ENCODE peak calls at places on chromosome 22, in eight cellular contexts. M is neural crest cell, Z is foreskin fibroblast, T is Calu3, K is astrocyte of the cerebellum, H is fibroblast of mammary gland, P is IMR-90, V is uterus. Y is an unnamed sample.
A peak's percentile ranks its signal among the peaks of the same experiment; 100 is the strongest.

GRCh38 chr22:45904236-45904635 is 72.7 kb downstream of the WNT7B start:
- DNase-seq in M (no peak), Z (no peak), T (no peak), K (no peak), H (no peak), P (no peak), V (no peak), Y (no peak)

GRCh38 chr22:38754247-38755154 is 1.3 kb downstream of the SUN2 start:
- DNase-seq in M (no peak), Z (peak; percentile 45), T (peak; percentile 74), K (peak; percentile 33), H (peak; percentile 57), P (peak; percentile 43), V (peak; percentile 88), Y (no peak)

GRCh38 chr22:34976474-34976873 is 89.5 kb upstream of the ISX start:
- DNase-seq in M (no peak), Z (no peak), T (no peak), K (no peak), H (no peak), P (no peak), V (no peak), Y (no peak)

GRCh38 chr22:19795617-19796008 is 35.0 kb downstream of the TBX1 start:
- DNase-seq in M (no peak), Z (peak; percentile 55), T (no peak), K (no peak), H (peak; percentile 68), P (peak; percentile 34), V (peak; percentile 53), Y (no peak)

GRCh38 chr22:42272431-42273004 is 2.1 kb upstream of the TCF20 start:
- DNase-seq in M (no peak), Z (no peak), T (no peak), K (no peak), H (no peak), P (no peak), V (no peak), Y (no peak)

GRCh38 chr22:20646906-20647305 is 127.0 kb upstream of the SERPIND1 start:
- DNase-seq in M (no peak), Z (no peak), T (no peak), K (no peak), H (no peak), P (no peak), V (no peak), Y (no peak)

GRCh38 chr22:36197065-36197440 is 4.6 kb downstream of the APOL4 start:
- DNase-seq in M (peak; percentile 68), Z (no peak), T (no peak), K (peak; percentile 35), H (peak; percentile 57), P (peak; percentile 70), V (peak; percentile 85), Y (peak; percentile 55)

GRCh38 chr22:18991138-18991432 is 55.0 kb upstream of the PRODH start:
- DNase-seq in M (no peak), Z (no peak), T (no peak), K (no peak), H (no peak), P (no peak), V (no peak), Y (no peak)

GRCh38 chr22:20566420-20567260 is 59.2 kb downstream of the MED15 start:
- DNase-seq in M (no peak), Z (peak; percentile 92), T (no peak), K (peak; percentile 72), H (peak; percentile 95), P (peak; percentile 82), V (peak; percentile 72), Y (peak; percentile 71)

GRCh38 chr22:32476804-32477203 is 2.2 kb downstream of the FBXO7 start:
- DNase-seq in M (no peak), Z (no peak), T (no peak), K (no peak), H (no peak), P (no peak), V (no peak), Y (no peak)

GRCh38 chr22:17733484-17733883 is 40.8 kb downstream of the BID start:
- DNase-seq in M (no peak), Z (peak; percentile 53), T (no peak), K (no peak), H (peak; percentile 52), P (peak; percentile 64), V (no peak), Y (no peak)

GRCh38 chr22:46525681-46526483 is 11.5 kb downstream of the CELSR1 start:
- DNase-seq in M (no peak), Z (no peak), T (no peak), K (no peak), H (no peak), P (no peak), V (no peak), Y (no peak)

GRCh38 chr22:46083383-46084350 is 66.7 kb upstream of the PPARA start:
- DNase-seq in M (no peak), Z (no peak), T (no peak), K (no peak), H (no peak), P (no peak), V (peak; percentile 34), Y (no peak)

GRCh38 chr22:17606472-17606871 is 22.1 kb downstream of the ATP6V1E1 start:
- DNase-seq in M (no peak), Z (peak; percentile 12), T (no peak), K (no peak), H (no peak), P (peak; percentile 65), V (no peak), Y (no peak)

GRCh38 chr22:30511903-30512302 is 6.4 kb upstream of the SEC14L4 start:
- DNase-seq in M (no peak), Z (no peak), T (no peak), K (no peak), H (no peak), P (no peak), V (no peak), Y (no peak)

GRCh38 chr22:28568099-28568498 is 111.5 kb downstream of the TTC28 start:
- DNase-seq in M (no peak), Z (no peak), T (no peak), K (no peak), H (no peak), P (peak; percentile 8), V (no peak), Y (no peak)

GRCh38 chr22:42577623-42578240 is 24.0 kb downstream of the SERHL2 start:
- DNase-seq in M (no peak), Z (no peak), T (no peak), K (no peak), H (no peak), P (no peak), V (no peak), Y (no peak)

GRCh38 chr22:44133901-44134511 is 46.7 kb upstream of the PARVG start:
- DNase-seq in M (no peak), Z (no peak), T (no peak), K (peak; percentile 100), H (no peak), P (no peak), V (no peak), Y (no peak)

GRCh38 chr22:46491936-46492335 is 45.5 kb downstream of the CELSR1 start:
- DNase-seq in M (no peak), Z (peak; percentile 12), T (no peak), K (no peak), H (no peak), P (peak; percentile 19), V (no peak), Y (no peak)

GRCh38 chr22:20008221-20008995 is 8.2 kb downstream of the ARVCF start:
- DNase-seq in M (no peak), Z (no peak), T (no peak), K (no peak), H (no peak), P (no peak), V (no peak), Y (no peak)

GRCh38 chr22:44669725-44670027 is 32.3 kb upstream of the PRR5 start:
- DNase-seq in M (no peak), Z (no peak), T (no peak), K (no peak), H (peak; percentile 28), P (peak; percentile 37), V (no peak), Y (no peak)

GRCh38 chr22:17083811-17084540 is 824 bp upstream of the IL17RA start:
- DNase-seq in M (no peak), Z (no peak), T (no peak), K (no peak), H (no peak), P (no peak), V (no peak), Y (no peak)

GRCh38 chr22:37546436-37547248 is 13.6 kb upstream of the CDC42EP1 start:
- DNase-seq in M (no peak), Z (peak; percentile 70), T (no peak), K (no peak), H (peak; percentile 87), P (peak; percentile 68), V (no peak), Y (no peak)
- TF ChIP-seq CTCF in M (no peak), Z (no peak), T (no peak), K (peak; percentile 29), H (no peak), P (no peak), V (peak; percentile 16), Y (peak; percentile 23)

GRCh38 chr22:23521442-23522113 is 58.5 kb downstream of the IGLL1 start:
- DNase-seq in M (peak; percentile 93), Z (peak; percentile 84), T (peak; percentile 94), K (peak; percentile 78), H (peak; percentile 62), P (peak; percentile 75), V (peak; percentile 86), Y (peak; percentile 61)
- TF ChIP-seq CTCF in M (peak; percentile 31), Z (no peak), T (no peak), K (no peak), H (no peak), P (peak; percentile 16), V (peak; percentile 25), Y (no peak)

DNA sequence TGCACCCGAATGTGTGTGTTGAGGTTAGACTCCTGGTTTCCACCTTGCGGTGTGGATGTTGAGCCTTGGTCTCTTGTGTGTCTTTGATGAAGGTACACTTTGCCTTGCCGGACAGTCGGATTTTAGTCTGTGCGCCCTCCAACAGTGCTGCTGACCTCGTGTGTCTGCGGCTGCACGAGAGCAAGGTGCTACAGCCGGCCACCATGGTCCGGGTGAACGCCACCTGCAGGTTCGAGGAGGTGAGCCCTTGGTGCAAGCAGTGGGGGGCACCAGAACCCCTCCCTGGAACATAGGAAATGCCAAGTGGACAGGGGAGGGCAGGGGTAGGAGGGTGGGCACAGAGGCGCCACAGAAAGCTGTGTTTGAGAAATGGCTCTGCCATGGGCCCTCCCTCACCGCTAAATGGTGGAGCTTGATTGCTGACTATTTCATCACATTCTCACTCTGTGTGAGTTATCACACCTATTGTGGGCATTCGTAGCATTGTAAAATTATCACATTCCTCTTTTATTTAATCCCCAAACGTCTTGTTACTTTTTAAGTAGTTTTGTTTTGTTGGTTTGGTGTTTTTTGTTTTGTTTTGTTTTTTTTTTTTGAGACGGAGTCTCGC is 26.4 kb upstream of the PANX2 start:
- DNase-seq in M (no peak), Z (no peak), T (no peak), K (no peak), H (no peak), P (no peak), V (peak; percentile 4), Y (no peak)
- TF ChIP-seq CTCF in M (no peak), Z (no peak), T (no peak), K (no peak), H (no peak), P (no peak), V (no peak), Y (no peak)

DNA sequence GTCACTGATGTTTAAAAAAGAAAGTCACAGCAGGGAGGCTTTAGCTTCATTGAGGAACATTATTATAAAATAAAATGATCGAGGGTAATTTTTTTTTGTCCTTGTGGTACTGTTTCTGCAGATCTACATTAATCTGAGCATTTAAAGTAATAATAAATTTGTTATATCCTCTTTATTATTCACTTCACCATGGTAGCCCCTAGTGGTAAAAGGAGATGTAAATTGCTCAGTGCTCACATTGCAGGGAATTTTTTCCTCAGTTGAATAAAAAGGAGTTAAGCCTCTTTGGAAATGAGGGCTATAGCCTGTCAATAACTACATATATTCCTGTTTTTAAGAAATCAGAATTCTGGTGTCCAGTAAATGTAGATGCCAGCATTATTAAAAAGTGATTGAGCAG is 99.7 kb upstream of the VPREB1 start:
- DNase-seq in M (no peak), Z (no peak), T (no peak), K (no peak), H (peak; percentile 3), P (peak; percentile 24), V (no peak), Y (no peak)
- TF ChIP-seq CTCF in M (peak; percentile 40), Z (peak; percentile 12), T (peak; percentile 11), K (peak; percentile 13), H (no peak), P (peak; percentile 41), V (no peak), Y (no peak)

Y was measured in AG09319.